ENCODE peak calls at places on chromosomes 2 and 18, in seven cellular contexts. Q is adrenal gland, G is heart left ventricle, D is IMR-90, S is transverse colon, X is uterus, M is endothelial cell of umbilical vein. U is an unnamed sample.

GRCh38 chr18:48848641-48849143 is 102.1 kb downstream of the SMAD7 start:
- DNase-seq in M (peak; percentile 93), Q (peak; percentile 50), G (peak; percentile 72), D (no peak), S (no peak), X (no peak), U (no peak)

GRCh38 chr2:200850512-200851256 is 13.8 kb downstream of the CLK1 start:
- DNase-seq in D (no peak), Q (no peak), X (no peak), M (no peak), G (no peak), S (no peak), U (no peak)

GRCh38 chr2:239349448-239350135 is 51.2 kb downstream of the HDAC4 start:
- DNase-seq in D (no peak), M (no peak), X (no peak), S (no peak), G (no peak), Q (no peak), U (no peak)

GRCh38 chr2:209431701-209432100 is 7.9 kb downstream of the MAP2 start:
- DNase-seq in D (peak; percentile 9), G (no peak), S (no peak), M (no peak), Q (no peak), X (no peak), U (peak; percentile 33)

GRCh38 chr18:8153887-8154583 is 455.2 kb upstream of the RAB12 start:
- DNase-seq in M (no peak), Q (no peak), S (no peak), G (no peak), D (peak; percentile 85), X (no peak), U (no peak)

GRCh38 chr2:11239718-11240462 is 84.6 kb downstream of the SLC66A3 start:
- DNase-seq in X (no peak), Q (peak; percentile 20), G (no peak), M (peak; percentile 50), D (peak; percentile 25), S (no peak), U (no peak)

GRCh38 chr2:128091691-128092050 is 671 bp downstream of the UGGT1 start:
- DNase-seq in G (no peak), M (peak; percentile 64), D (peak; percentile 31), Q (no peak), X (no peak), S (peak; percentile 9), U (no peak)

GRCh38 chr2:25389161-25389560 is 47.4 kb upstream of the DNMT3A start:
- DNase-seq in X (no peak), S (no peak), D (no peak), Q (no peak), M (no peak), G (no peak), U (no peak)

GRCh38 chr18:57589162-57589561 is 2.7 kb upstream of the FECH start:
- DNase-seq in M (no peak), Q (no peak), S (no peak), G (no peak), D (no peak), X (no peak), U (no peak)

GRCh38 chr18:9824474-9824832 is 61.3 kb upstream of the TXNDC2 start:
- DNase-seq in Q (peak; percentile 60), S (no peak), G (peak; percentile 61), M (no peak), X (no peak), D (peak; percentile 75), U (peak; percentile 70)

GRCh38 chr2:26616032-26616863 is 24.9 kb downstream of the CIB4 start:
- DNase-seq in G (no peak), Q (peak; percentile 13), X (no peak), M (no peak), S (no peak), D (no peak), U (peak; percentile 53)

GRCh38 chr2:110717734-110718133 is 14.6 kb upstream of the ACOXL start:
- DNase-seq in G (peak; percentile 39), D (no peak), S (no peak), X (peak; percentile 72), Q (peak; percentile 64), M (no peak), U (no peak)

GRCh38 chr2:196681510-196681909 is 42.0 kb downstream of the CCDC150 start:
- DNase-seq in Q (no peak), D (no peak), G (no peak), S (no peak), M (no peak), X (no peak), U (no peak)

GRCh38 chr2:19541884-19542283 is 183.5 kb upstream of the OSR1 start:
- DNase-seq in X (no peak), S (no peak), M (no peak), Q (no peak), D (no peak), G (no peak), U (no peak)

GRCh38 chr2:70300771-70301343 is 1.0 kb downstream of the FAM136A start:
- DNase-seq in X (no peak), S (no peak), M (no peak), D (no peak), Q (no peak), G (no peak), U (no peak)

GRCh38 chr2:70303186-70303585 is 1.3 kb upstream of the FAM136A start:
- DNase-seq in S (no peak), G (no peak), X (no peak), Q (no peak), D (no peak), M (no peak), U (no peak)

GRCh38 chr2:70304501-70304900 is 2.6 kb upstream of the FAM136A start:
- DNase-seq in M (no peak), D (no peak), X (no peak), Q (no peak), G (no peak), S (no peak), U (no peak)

GRCh38 chr2:70305531-70305930 is 3.7 kb upstream of the FAM136A start:
- DNase-seq in G (no peak), Q (no peak), S (no peak), X (no peak), M (no peak), D (no peak), U (no peak)

DNA sequence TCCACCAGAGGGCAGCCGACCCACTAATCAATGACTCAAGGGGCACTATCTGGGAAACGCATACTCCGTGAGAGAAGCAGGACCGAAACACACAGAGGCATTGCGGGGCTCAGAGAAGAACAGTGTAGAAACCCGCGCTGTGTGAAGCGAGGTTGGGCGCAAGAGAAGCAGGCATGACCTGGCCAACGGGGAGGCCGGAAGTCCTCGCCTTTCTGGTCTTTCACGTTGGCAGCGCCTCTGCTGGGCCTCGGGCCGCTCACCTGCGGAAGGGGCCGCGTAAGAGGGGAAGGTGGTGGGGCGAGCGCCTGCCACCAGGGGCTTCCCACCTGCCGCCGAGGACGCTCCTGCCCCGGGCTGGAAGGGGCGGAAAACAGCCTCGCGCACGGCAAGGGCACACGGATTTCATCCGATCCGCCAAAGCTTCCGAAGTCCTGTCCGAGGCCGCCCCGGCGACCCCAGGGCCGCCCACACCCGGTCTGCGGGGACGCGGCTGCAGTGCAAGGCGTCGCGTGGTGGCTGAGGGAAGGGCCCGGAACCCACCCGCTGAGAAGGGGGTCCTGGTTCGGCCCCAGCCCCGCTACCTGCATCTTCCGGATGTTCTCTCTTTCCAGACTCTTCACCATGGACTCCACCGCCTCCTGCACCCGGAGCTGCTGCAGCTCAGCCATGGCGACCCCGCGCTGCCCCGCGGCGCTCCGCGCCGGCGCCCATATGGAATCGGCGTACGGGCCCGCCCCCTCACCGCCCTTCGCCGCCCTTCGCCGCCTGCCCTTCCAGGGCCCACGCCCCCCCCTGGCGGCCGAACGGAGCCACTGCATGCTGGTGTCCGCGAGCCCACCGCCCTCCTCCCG is at the start of gene FAM136A:
- DNase-seq in D (peak; percentile 56), S (peak; percentile 91), Q (peak; percentile 81), X (peak; percentile 87), G (peak; percentile 85), M (peak; percentile 80), U (peak; percentile 73)
- TF ChIP-seq POLR2A in D (no peak), S (peak; percentile 55), Q (peak; percentile 49), X (no peak), G (peak; percentile 56), M (peak; percentile 93), U (no peak)

GRCh38 chr2:112000399-112001135 is 54.5 kb upstream of the TMEM87B start:
- DNase-seq in X (no peak), D (no peak), Q (no peak), M (no peak), S (no peak), G (no peak), U (no peak)
- TF ChIP-seq CTCF in X (no peak), D (no peak), Q (no peak), M (no peak), S (no peak), G (no peak), U (no peak)

DNA sequence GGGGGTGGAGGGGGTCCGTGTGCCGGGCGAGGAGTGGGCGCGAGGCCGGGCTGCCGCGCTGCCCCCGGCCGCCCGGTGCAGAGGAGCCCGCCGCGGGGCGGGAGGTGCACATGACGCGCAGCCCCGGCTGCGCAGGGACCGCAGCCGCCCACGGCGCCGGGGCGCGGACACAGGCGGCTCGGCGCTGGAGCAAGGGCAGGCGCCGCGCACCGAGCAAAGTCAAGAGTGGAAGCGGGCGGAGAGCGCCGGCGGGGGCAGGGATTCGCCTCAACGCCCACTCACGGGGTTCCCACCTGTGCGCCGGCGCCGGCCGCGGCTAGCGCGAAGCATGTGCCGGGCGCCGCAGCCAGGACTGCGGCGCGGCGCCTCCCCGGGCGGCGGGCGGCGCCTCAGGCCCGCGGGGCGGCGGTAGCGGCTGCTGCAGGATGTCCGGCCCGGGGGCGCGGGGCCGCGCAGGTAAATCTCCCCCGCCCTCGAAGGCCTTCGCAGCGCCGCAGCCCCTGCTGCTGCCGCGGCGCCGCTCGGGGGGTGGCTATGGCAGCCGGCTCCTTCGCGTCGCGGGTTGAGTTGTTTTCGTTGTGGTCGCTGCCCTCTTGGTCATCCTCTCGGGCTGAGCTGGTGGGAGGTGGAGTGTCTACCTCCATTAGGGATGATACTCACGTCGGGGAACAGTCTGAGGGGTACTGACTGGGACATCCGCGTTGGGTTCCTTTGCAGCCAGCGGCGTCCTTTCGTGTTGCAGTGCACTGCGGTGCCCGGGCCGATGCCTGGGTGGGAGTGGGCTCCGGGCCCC is 216.3 kb upstream of the DTNA start:
- DNase-seq in M (peak; percentile 13), Q (no peak), G (peak; percentile 24), X (no peak), S (no peak), D (no peak), U (no peak)
- TF ChIP-seq POLR2A in M (no peak), Q (no peak), G (no peak), X (no peak), S (no peak), D (no peak), U (no peak)

DNA sequence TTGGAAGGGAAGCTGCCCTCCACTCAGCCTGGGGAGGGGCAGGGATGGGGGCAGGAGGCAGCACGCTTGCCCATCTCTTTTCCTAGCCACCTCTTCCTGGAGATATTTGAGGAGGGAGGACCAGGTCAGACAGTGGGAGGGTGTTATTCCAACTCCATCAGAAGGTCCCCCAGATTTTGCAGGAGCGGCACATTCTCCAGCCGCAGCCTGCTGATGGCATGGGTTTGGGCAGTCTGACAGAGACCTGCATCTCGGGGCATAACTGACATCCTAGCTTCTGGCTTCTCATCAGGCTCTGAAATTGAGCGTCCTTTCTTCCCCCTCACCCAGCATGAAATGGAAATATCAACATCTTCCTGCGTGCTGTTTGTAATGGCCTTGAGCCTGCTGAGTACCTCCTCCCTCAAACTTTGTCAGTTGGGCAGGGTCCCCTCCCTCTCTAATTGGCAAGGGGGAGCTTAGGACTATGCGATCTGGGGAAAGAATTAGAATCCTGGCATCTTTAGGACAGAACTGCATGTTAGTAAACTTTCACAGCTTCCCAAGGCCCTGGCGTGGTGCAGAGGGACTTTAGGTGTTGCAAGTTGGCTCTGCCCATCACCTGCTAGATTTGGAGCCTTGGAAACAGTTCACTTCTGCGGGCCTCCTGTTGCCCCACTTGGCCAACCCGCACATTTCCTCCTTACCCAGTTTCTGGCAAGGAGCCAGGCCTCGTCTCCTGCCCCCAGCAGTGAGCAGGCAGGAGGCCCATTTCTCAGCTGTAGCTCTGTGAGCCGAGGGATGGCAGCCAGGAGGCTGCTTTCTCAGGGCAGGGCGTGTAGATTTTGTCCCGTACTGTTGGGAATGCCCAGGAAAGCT is 2.2 kb downstream of the ITM2C start:
- DNase-seq in M (peak; percentile 13), D (peak; percentile 20), S (peak; percentile 84), G (no peak), Q (no peak), X (no peak), U (no peak)
- TF ChIP-seq CTCF in M (no peak), D (no peak), S (no peak), G (no peak), Q (no peak), X (no peak), U (no peak)

U was measured in lower leg skin.